ENCODE peak calls at places on chromosomes 3 and 15, in eight cellular contexts. One of them, this sample, is unnamed.

GRCh38 chr3:172259191-172259590 is 189.1 kb downstream of the GHSR start:
- DNase-seq in BJ: no peak
- DNase-seq in GM12865: no peak
- DNase-seq in astrocyte of the spinal cord: peak
- DNase-seq in cardiac muscle cell: peak
- DNase-seq in lung: no peak
- DNase-seq in endothelial cell of umbilical vein: no peak
- DNase-seq in Peyer's patch: no peak
- DNase-seq in this sample: no peak

GRCh38 chr15:69610264-69610663 is 157.6 kb downstream of the RPLP1 start:
- DNase-seq in GM12865: no peak
- DNase-seq in BJ: no peak
- DNase-seq in cardiac muscle cell: no peak
- DNase-seq in astrocyte of the spinal cord: no peak
- DNase-seq in lung: no peak
- DNase-seq in endothelial cell of umbilical vein: no peak
- DNase-seq in Peyer's patch: no peak
- DNase-seq in this sample: no peak

GRCh38 chr3:151901946-151902285 is 28.5 kb downstream of the SUCNR1 start:
- DNase-seq in cardiac muscle cell: no peak
- DNase-seq in astrocyte of the spinal cord: no peak
- DNase-seq in Peyer's patch: no peak
- DNase-seq in endothelial cell of umbilical vein: peak
- DNase-seq in lung: no peak
- DNase-seq in BJ: no peak
- DNase-seq in GM12865: no peak
- DNase-seq in this sample: no peak

GRCh38 chr15:74050127-74050526 is 32.2 kb downstream of the GOLGA6A start:
- DNase-seq in Peyer's patch: no peak
- DNase-seq in endothelial cell of umbilical vein: no peak
- DNase-seq in GM12865: no peak
- DNase-seq in cardiac muscle cell: no peak
- DNase-seq in lung: no peak
- DNase-seq in astrocyte of the spinal cord: no peak
- DNase-seq in BJ: no peak
- DNase-seq in this sample: no peak

GRCh38 chr15:27623560-27624305 is 475.4 kb downstream of the OCA2 start:
- DNase-seq in lung: no peak
- DNase-seq in GM12865: peak
- DNase-seq in astrocyte of the spinal cord: no peak
- DNase-seq in endothelial cell of umbilical vein: no peak
- DNase-seq in cardiac muscle cell: no peak
- DNase-seq in Peyer's patch: no peak
- DNase-seq in BJ: no peak
- DNase-seq in this sample: no peak

GRCh38 chr15:62462268-62462667 is 297.2 kb upstream of the C2CD4B start:
- DNase-seq in lung: no peak
- DNase-seq in GM12865: no peak
- DNase-seq in BJ: no peak
- DNase-seq in astrocyte of the spinal cord: no peak
- DNase-seq in cardiac muscle cell: no peak
- DNase-seq in Peyer's patch: no peak
- DNase-seq in endothelial cell of umbilical vein: no peak
- DNase-seq in this sample: no peak

GRCh38 chr3:65177879-65178484 is 490.2 kb upstream of the ADAMTS9 start:
- DNase-seq in astrocyte of the spinal cord: peak
- DNase-seq in endothelial cell of umbilical vein: no peak
- DNase-seq in Peyer's patch: no peak
- DNase-seq in lung: no peak
- DNase-seq in BJ: peak
- DNase-seq in GM12865: no peak
- DNase-seq in cardiac muscle cell: no peak
- DNase-seq in this sample: no peak

GRCh38 chr15:42084465-42085235 is 9.7 kb downstream of the PLA2G4D start:
- DNase-seq in cardiac muscle cell: peak
- DNase-seq in Peyer's patch: peak
- DNase-seq in endothelial cell of umbilical vein: peak
- DNase-seq in GM12865: peak
- DNase-seq in BJ: no peak
- DNase-seq in astrocyte of the spinal cord: peak
- DNase-seq in lung: peak
- DNase-seq in this sample: peak

GRCh38 chr3:25151497-25151896 is 276.6 kb upstream of the RARB start:
- DNase-seq in lung: no peak
- DNase-seq in astrocyte of the spinal cord: no peak
- DNase-seq in Peyer's patch: no peak
- DNase-seq in BJ: no peak
- DNase-seq in endothelial cell of umbilical vein: peak
- DNase-seq in cardiac muscle cell: no peak
- DNase-seq in GM12865: no peak
- DNase-seq in this sample: peak

GRCh38 chr3:20682573-20682972 is 496.6 kb upstream of the SGO1 start:
- DNase-seq in BJ: no peak
- DNase-seq in Peyer's patch: no peak
- DNase-seq in astrocyte of the spinal cord: peak
- DNase-seq in endothelial cell of umbilical vein: no peak
- DNase-seq in GM12865: no peak
- DNase-seq in cardiac muscle cell: no peak
- DNase-seq in lung: no peak
- DNase-seq in this sample: no peak

GRCh38 chr15:60551147-60551780 is 72.3 kb upstream of the ICE2 start:
- DNase-seq in lung: no peak
- DNase-seq in Peyer's patch: no peak
- DNase-seq in astrocyte of the spinal cord: no peak
- DNase-seq in cardiac muscle cell: no peak
- DNase-seq in BJ: no peak
- DNase-seq in endothelial cell of umbilical vein: no peak
- DNase-seq in GM12865: peak
- DNase-seq in this sample: no peak

GRCh38 chr15:88878720-88879184 is 16.6 kb downstream of the HAPLN3 start:
- DNase-seq in cardiac muscle cell: peak
- DNase-seq in endothelial cell of umbilical vein: peak
- DNase-seq in GM12865: peak
- DNase-seq in BJ: no peak
- DNase-seq in Peyer's patch: no peak
- DNase-seq in astrocyte of the spinal cord: peak
- DNase-seq in lung: no peak
- DNase-seq in this sample: no peak

GRCh38 chr3:132183811-132184210 is 133.4 kb upstream of the ACP3 start:
- DNase-seq in astrocyte of the spinal cord: no peak
- DNase-seq in cardiac muscle cell: no peak
- DNase-seq in BJ: no peak
- DNase-seq in GM12865: no peak
- DNase-seq in Peyer's patch: no peak
- DNase-seq in endothelial cell of umbilical vein: no peak
- DNase-seq in lung: no peak
- DNase-seq in this sample: no peak

GRCh38 chr3:120299403-120299802 is 14.4 kb upstream of the GPR156 start:
- DNase-seq in Peyer's patch: no peak
- DNase-seq in GM12865: no peak
- DNase-seq in astrocyte of the spinal cord: no peak
- DNase-seq in lung: no peak
- DNase-seq in BJ: no peak
- DNase-seq in cardiac muscle cell: no peak
- DNase-seq in endothelial cell of umbilical vein: no peak
- DNase-seq in this sample: no peak

GRCh38 chr15:96350321-96350720 is 19.8 kb downstream of the NR2F2 start:
- DNase-seq in cardiac muscle cell: no peak
- DNase-seq in astrocyte of the spinal cord: no peak
- DNase-seq in lung: no peak
- DNase-seq in endothelial cell of umbilical vein: peak
- DNase-seq in GM12865: no peak
- DNase-seq in BJ: no peak
- DNase-seq in Peyer's patch: no peak
- DNase-seq in this sample: no peak

GRCh38 chr15:90325677-90326200 is 26.3 kb upstream of the ZNF774 start:
- DNase-seq in Peyer's patch: no peak
- DNase-seq in astrocyte of the spinal cord: no peak
- DNase-seq in endothelial cell of umbilical vein: no peak
- DNase-seq in cardiac muscle cell: no peak
- DNase-seq in lung: no peak
- DNase-seq in GM12865: no peak
- DNase-seq in BJ: no peak
- DNase-seq in this sample: no peak

GRCh38 chr15:20646529-20647142 is 105.0 kb upstream of the GOLGA6L6 start:
- DNase-seq in BJ: no peak
- DNase-seq in lung: no peak
- DNase-seq in astrocyte of the spinal cord: no peak
- DNase-seq in cardiac muscle cell: no peak
- DNase-seq in Peyer's patch: no peak
- DNase-seq in GM12865: no peak
- DNase-seq in endothelial cell of umbilical vein: no peak
- DNase-seq in this sample: no peak

GRCh38 chr3:71714595-71714994 is 10.6 kb downstream of the EIF4E3 start:
- DNase-seq in endothelial cell of umbilical vein: no peak
- DNase-seq in astrocyte of the spinal cord: no peak
- DNase-seq in lung: no peak
- DNase-seq in BJ: no peak
- DNase-seq in cardiac muscle cell: no peak
- DNase-seq in GM12865: no peak
- DNase-seq in Peyer's patch: no peak
- DNase-seq in this sample: no peak
- H3K4me3 ChIP-seq in endothelial cell of umbilical vein: no peak
- H3K4me3 ChIP-seq in astrocyte of the spinal cord: no peak
- H3K4me3 ChIP-seq in lung: no peak
- H3K4me3 ChIP-seq in BJ: no peak
- H3K4me3 ChIP-seq in cardiac muscle cell: no peak
- H3K4me3 ChIP-seq in GM12865: no peak
- H3K4me3 ChIP-seq in Peyer's patch: no peak
- H3K4me3 ChIP-seq in this sample: no peak

GRCh38 chr15:75641603-75642002 is 1.6 kb upstream of the IMP3 start:
- DNase-seq in astrocyte of the spinal cord: no peak
- DNase-seq in endothelial cell of umbilical vein: no peak
- DNase-seq in GM12865: peak
- DNase-seq in lung: no peak
- DNase-seq in Peyer's patch: no peak
- DNase-seq in cardiac muscle cell: no peak
- DNase-seq in BJ: no peak
- DNase-seq in this sample: no peak

GRCh38 chr15:75639709-75640482 is at the start of gene IMP3:
- DNase-seq in astrocyte of the spinal cord: peak
- DNase-seq in Peyer's patch: peak
- DNase-seq in BJ: peak
- DNase-seq in cardiac muscle cell: peak
- DNase-seq in lung: peak
- DNase-seq in GM12865: peak
- DNase-seq in endothelial cell of umbilical vein: peak
- DNase-seq in this sample: peak

GRCh38 chr15:75639191-75639708 is 774 bp downstream of the IMP3 start:
- DNase-seq in lung: no peak
- DNase-seq in GM12865: no peak
- DNase-seq in endothelial cell of umbilical vein: peak
- DNase-seq in cardiac muscle cell: no peak
- DNase-seq in astrocyte of the spinal cord: no peak
- DNase-seq in Peyer's patch: no peak
- DNase-seq in BJ: no peak
- DNase-seq in this sample: peak

GRCh38 chr15:75640483-75641175 is 605 bp upstream of the IMP3 start:
- DNase-seq in BJ: no peak
- DNase-seq in endothelial cell of umbilical vein: peak
- DNase-seq in lung: no peak
- DNase-seq in Peyer's patch: peak
- DNase-seq in cardiac muscle cell: peak
- DNase-seq in GM12865: peak
- DNase-seq in astrocyte of the spinal cord: peak
- DNase-seq in this sample: no peak

GRCh38 chr15:75641176-75641498 is 1.1 kb upstream of the IMP3 start:
- DNase-seq in GM12865: no peak
- DNase-seq in cardiac muscle cell: no peak
- DNase-seq in lung: no peak
- DNase-seq in astrocyte of the spinal cord: no peak
- DNase-seq in Peyer's patch: no peak
- DNase-seq in endothelial cell of umbilical vein: no peak
- DNase-seq in BJ: no peak
- DNase-seq in this sample: no peak
- H3K4me3 ChIP-seq in GM12865: peak
- H3K4me3 ChIP-seq in cardiac muscle cell: no peak
- H3K4me3 ChIP-seq in lung: no peak
- H3K4me3 ChIP-seq in astrocyte of the spinal cord: no peak
- H3K4me3 ChIP-seq in Peyer's patch: no peak
- H3K4me3 ChIP-seq in endothelial cell of umbilical vein: no peak
- H3K4me3 ChIP-seq in BJ: no peak
- H3K4me3 ChIP-seq in this sample: no peak

GRCh38 chr3:115074502-115074901 is 72.6 kb downstream of the ZBTB20 start:
- DNase-seq in astrocyte of the spinal cord: peak
- DNase-seq in Peyer's patch: no peak
- DNase-seq in cardiac muscle cell: peak
- DNase-seq in BJ: no peak
- DNase-seq in GM12865: no peak
- DNase-seq in endothelial cell of umbilical vein: no peak
- DNase-seq in lung: no peak
- DNase-seq in this sample: no peak

GRCh38 chr3:115072265-115073008 is 74.7 kb downstream of the ZBTB20 start:
- DNase-seq in cardiac muscle cell: no peak
- DNase-seq in endothelial cell of umbilical vein: peak
- DNase-seq in Peyer's patch: no peak
- DNase-seq in GM12865: no peak
- DNase-seq in BJ: peak
- DNase-seq in astrocyte of the spinal cord: peak
- DNase-seq in lung: no peak
- DNase-seq in this sample: no peak

GRCh38 chr3:115071611-115072010 is 75.5 kb downstream of the ZBTB20 start:
- DNase-seq in Peyer's patch: no peak
- DNase-seq in astrocyte of the spinal cord: peak
- DNase-seq in endothelial cell of umbilical vein: peak
- DNase-seq in BJ: peak
- DNase-seq in GM12865: no peak
- DNase-seq in lung: no peak
- DNase-seq in cardiac muscle cell: no peak
- DNase-seq in this sample: no peak

GRCh38 chr3:115068799-115069198 is 78.3 kb downstream of the ZBTB20 start:
- DNase-seq in astrocyte of the spinal cord: no peak
- DNase-seq in cardiac muscle cell: no peak
- DNase-seq in GM12865: no peak
- DNase-seq in Peyer's patch: no peak
- DNase-seq in lung: no peak
- DNase-seq in endothelial cell of umbilical vein: peak
- DNase-seq in BJ: no peak
- DNase-seq in this sample: no peak

GRCh38 chr3:115071122-115071521 is 76.0 kb downstream of the ZBTB20 start:
- DNase-seq in GM12865: no peak
- DNase-seq in BJ: no peak
- DNase-seq in astrocyte of the spinal cord: peak
- DNase-seq in cardiac muscle cell: no peak
- DNase-seq in endothelial cell of umbilical vein: no peak
- DNase-seq in lung: no peak
- DNase-seq in Peyer's patch: no peak
- DNase-seq in this sample: no peak
- H3K4me3 ChIP-seq in GM12865: no peak
- H3K4me3 ChIP-seq in BJ: no peak
- H3K4me3 ChIP-seq in astrocyte of the spinal cord: no peak
- H3K4me3 ChIP-seq in cardiac muscle cell: no peak
- H3K4me3 ChIP-seq in endothelial cell of umbilical vein: no peak
- H3K4me3 ChIP-seq in lung: no peak
- H3K4me3 ChIP-seq in Peyer's patch: no peak
- H3K4me3 ChIP-seq in this sample: no peak

DNA sequence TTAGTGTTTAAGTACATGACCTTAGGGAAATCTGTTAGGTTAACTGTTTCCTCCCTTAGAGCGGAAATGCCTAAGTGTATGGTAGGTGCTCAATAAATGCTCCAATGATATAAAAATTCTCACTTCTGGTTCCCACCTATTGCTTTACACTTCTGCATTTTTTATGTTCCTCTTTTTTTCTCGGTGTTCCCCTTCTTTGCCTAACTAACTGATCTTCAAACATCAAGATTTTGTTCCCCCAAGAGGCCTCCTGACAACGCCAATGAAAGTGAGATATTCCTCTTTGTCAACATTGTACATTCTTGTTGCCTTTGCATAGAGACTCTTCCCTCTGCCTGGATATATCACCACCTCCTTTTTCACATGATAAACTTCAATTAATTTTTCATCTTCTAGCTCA is 17.4 kb downstream of the SLC35A5 start:
- DNase-seq in lung: no peak
- DNase-seq in BJ: no peak
- DNase-seq in astrocyte of the spinal cord: no peak
- DNase-seq in cardiac muscle cell: no peak
- DNase-seq in endothelial cell of umbilical vein: no peak
- DNase-seq in GM12865: no peak
- DNase-seq in Peyer's patch: no peak
- DNase-seq in this sample: no peak
- H3K4me3 ChIP-seq in lung: no peak
- H3K4me3 ChIP-seq in BJ: no peak
- H3K4me3 ChIP-seq in astrocyte of the spinal cord: no peak
- H3K4me3 ChIP-seq in cardiac muscle cell: no peak
- H3K4me3 ChIP-seq in endothelial cell of umbilical vein: no peak
- H3K4me3 ChIP-seq in GM12865: no peak
- H3K4me3 ChIP-seq in Peyer's patch: no peak
- H3K4me3 ChIP-seq in this sample: no peak